ENCODE peak calls at places on chromosomes 12 and 14, in five cellular contexts. One of them, this sample, is unnamed.

GRCh38 chr12:95710386-95710785 is 80.2 kb downstream of the NTN4 start:
- DNase-seq in G401: no peak
- DNase-seq in astrocyte of the spinal cord: no peak
- DNase-seq in EL: no peak
- DNase-seq in stimulated activated CD4-positive, alpha-beta T cell treated with anti-CD3 and anti-CD28 coated beads, TNF-alpha, amount 100 ng/mL, for 1 hour: no peak
- DNase-seq in this sample: no peak

GRCh38 chr12:100185361-100185894 is 15.2 kb upstream of the ACTR6 start:
- DNase-seq in G401: peak
- DNase-seq in astrocyte of the spinal cord: no peak
- DNase-seq in EL: no peak
- DNase-seq in stimulated activated CD4-positive, alpha-beta T cell treated with anti-CD3 and anti-CD28 coated beads, TNF-alpha, amount 100 ng/mL, for 1 hour: no peak
- DNase-seq in this sample: peak

GRCh38 chr12:25553083-25553482 is at the start of gene LMNTD1:
- DNase-seq in G401: no peak
- DNase-seq in astrocyte of the spinal cord: peak
- DNase-seq in EL: peak
- DNase-seq in stimulated activated CD4-positive, alpha-beta T cell treated with anti-CD3 and anti-CD28 coated beads, TNF-alpha, amount 100 ng/mL, for 1 hour: no peak
- DNase-seq in this sample: peak

GRCh38 chr12:72989458-72989947 is 717.3 kb downstream of the TRHDE start:
- DNase-seq in G401: no peak
- DNase-seq in astrocyte of the spinal cord: no peak
- DNase-seq in EL: no peak
- DNase-seq in stimulated activated CD4-positive, alpha-beta T cell treated with anti-CD3 and anti-CD28 coated beads, TNF-alpha, amount 100 ng/mL, for 1 hour: no peak
- DNase-seq in this sample: no peak

GRCh38 chr14:104844306-104845032 is 20.6 kb upstream of the CEP170B start:
- DNase-seq in G401: peak
- DNase-seq in astrocyte of the spinal cord: no peak
- DNase-seq in EL: no peak
- DNase-seq in stimulated activated CD4-positive, alpha-beta T cell treated with anti-CD3 and anti-CD28 coated beads, TNF-alpha, amount 100 ng/mL, for 1 hour: no peak
- DNase-seq in this sample: no peak

GRCh38 chr14:60646202-60646886 is 2.9 kb downstream of the SIX1 start:
- DNase-seq in G401: no peak
- DNase-seq in astrocyte of the spinal cord: peak
- DNase-seq in EL: no peak
- DNase-seq in stimulated activated CD4-positive, alpha-beta T cell treated with anti-CD3 and anti-CD28 coated beads, TNF-alpha, amount 100 ng/mL, for 1 hour: no peak
- DNase-seq in this sample: no peak

GRCh38 chr14:53953828-53954550 is 2.6 kb downstream of the BMP4 start:
- DNase-seq in G401: peak
- DNase-seq in astrocyte of the spinal cord: peak
- DNase-seq in EL: peak
- DNase-seq in stimulated activated CD4-positive, alpha-beta T cell treated with anti-CD3 and anti-CD28 coated beads, TNF-alpha, amount 100 ng/mL, for 1 hour: no peak
- DNase-seq in this sample: peak

GRCh38 chr14:105860615-105861580 is 334.5 kb downstream of the TMEM121 start:
- DNase-seq in G401: no peak
- DNase-seq in astrocyte of the spinal cord: no peak
- DNase-seq in EL: no peak
- DNase-seq in stimulated activated CD4-positive, alpha-beta T cell treated with anti-CD3 and anti-CD28 coated beads, TNF-alpha, amount 100 ng/mL, for 1 hour: no peak
- DNase-seq in this sample: no peak

GRCh38 chr14:96088911-96089310 is 49.7 kb downstream of the C14orf132 start:
- DNase-seq in G401: no peak
- DNase-seq in astrocyte of the spinal cord: no peak
- DNase-seq in EL: no peak
- DNase-seq in stimulated activated CD4-positive, alpha-beta T cell treated with anti-CD3 and anti-CD28 coated beads, TNF-alpha, amount 100 ng/mL, for 1 hour: no peak
- DNase-seq in this sample: no peak

GRCh38 chr14:94157195-94157594 is 16.9 kb upstream of the PPP4R4 start:
- DNase-seq in G401: no peak
- DNase-seq in astrocyte of the spinal cord: no peak
- DNase-seq in EL: no peak
- DNase-seq in stimulated activated CD4-positive, alpha-beta T cell treated with anti-CD3 and anti-CD28 coated beads, TNF-alpha, amount 100 ng/mL, for 1 hour: no peak
- DNase-seq in this sample: no peak

GRCh38 chr14:103662591-103662990 is 33.6 kb downstream of the KLC1 start:
- DNase-seq in G401: no peak
- DNase-seq in astrocyte of the spinal cord: no peak
- DNase-seq in EL: no peak
- DNase-seq in stimulated activated CD4-positive, alpha-beta T cell treated with anti-CD3 and anti-CD28 coated beads, TNF-alpha, amount 100 ng/mL, for 1 hour: no peak
- DNase-seq in this sample: no peak

GRCh38 chr14:105412768-105413541 is 6.7 kb upstream of the MTA1 start:
- DNase-seq in G401: no peak
- DNase-seq in astrocyte of the spinal cord: no peak
- DNase-seq in EL: no peak
- DNase-seq in stimulated activated CD4-positive, alpha-beta T cell treated with anti-CD3 and anti-CD28 coated beads, TNF-alpha, amount 100 ng/mL, for 1 hour: no peak
- DNase-seq in this sample: no peak

GRCh38 chr12:73678335-73678734 is 859.3 kb upstream of the ATXN7L3B start:
- DNase-seq in G401: no peak
- DNase-seq in astrocyte of the spinal cord: no peak
- DNase-seq in EL: no peak
- DNase-seq in stimulated activated CD4-positive, alpha-beta T cell treated with anti-CD3 and anti-CD28 coated beads, TNF-alpha, amount 100 ng/mL, for 1 hour: no peak
- DNase-seq in this sample: no peak

GRCh38 chr12:85191-85666 is 18.7 kb downstream of the IQSEC3 start:
- DNase-seq in G401: peak
- DNase-seq in astrocyte of the spinal cord: no peak
- DNase-seq in EL: no peak
- DNase-seq in stimulated activated CD4-positive, alpha-beta T cell treated with anti-CD3 and anti-CD28 coated beads, TNF-alpha, amount 100 ng/mL, for 1 hour: no peak
- DNase-seq in this sample: no peak

GRCh38 chr12:16599081-16599480 is 6.9 kb downstream of the LMO3 start:
- DNase-seq in G401: no peak
- DNase-seq in astrocyte of the spinal cord: no peak
- DNase-seq in EL: no peak
- DNase-seq in stimulated activated CD4-positive, alpha-beta T cell treated with anti-CD3 and anti-CD28 coated beads, TNF-alpha, amount 100 ng/mL, for 1 hour: no peak
- DNase-seq in this sample: no peak

GRCh38 chr12:92242917-92243316 is 97.3 kb upstream of the BTG1 start:
- DNase-seq in G401: no peak
- DNase-seq in astrocyte of the spinal cord: peak
- DNase-seq in EL: no peak
- DNase-seq in stimulated activated CD4-positive, alpha-beta T cell treated with anti-CD3 and anti-CD28 coated beads, TNF-alpha, amount 100 ng/mL, for 1 hour: no peak
- DNase-seq in this sample: peak

GRCh38 chr12:124454735-124455134 is 112.7 kb downstream of the NCOR2 start:
- DNase-seq in G401: no peak
- DNase-seq in astrocyte of the spinal cord: peak
- DNase-seq in EL: no peak
- DNase-seq in stimulated activated CD4-positive, alpha-beta T cell treated with anti-CD3 and anti-CD28 coated beads, TNF-alpha, amount 100 ng/mL, for 1 hour: no peak
- DNase-seq in this sample: peak

GRCh38 chr12:62191747-62192485 is 68.3 kb upstream of the USP15 start:
- DNase-seq in G401: no peak
- DNase-seq in astrocyte of the spinal cord: no peak
- DNase-seq in EL: peak
- DNase-seq in stimulated activated CD4-positive, alpha-beta T cell treated with anti-CD3 and anti-CD28 coated beads, TNF-alpha, amount 100 ng/mL, for 1 hour: no peak
- DNase-seq in this sample: peak

GRCh38 chr12:107423531-107423930 is 262.1 kb upstream of the PWP1 start:
- DNase-seq in G401: no peak
- DNase-seq in astrocyte of the spinal cord: no peak
- DNase-seq in EL: no peak
- DNase-seq in stimulated activated CD4-positive, alpha-beta T cell treated with anti-CD3 and anti-CD28 coated beads, TNF-alpha, amount 100 ng/mL, for 1 hour: no peak
- DNase-seq in this sample: no peak

GRCh38 chr14:74350944-74351323 is 2.7 kb downstream of the VRTN start:
- DNase-seq in G401: no peak
- DNase-seq in astrocyte of the spinal cord: no peak
- DNase-seq in EL: no peak
- DNase-seq in stimulated activated CD4-positive, alpha-beta T cell treated with anti-CD3 and anti-CD28 coated beads, TNF-alpha, amount 100 ng/mL, for 1 hour: no peak
- DNase-seq in this sample: no peak

GRCh38 chr12:109394891-109395290 is 47.2 kb downstream of the MYO1H start:
- DNase-seq in G401: no peak
- DNase-seq in astrocyte of the spinal cord: no peak
- DNase-seq in EL: no peak
- DNase-seq in stimulated activated CD4-positive, alpha-beta T cell treated with anti-CD3 and anti-CD28 coated beads, TNF-alpha, amount 100 ng/mL, for 1 hour: no peak
- DNase-seq in this sample: no peak

GRCh38 chr12:32240833-32241232 is 134.2 kb downstream of the BICD1 start:
- DNase-seq in G401: no peak
- DNase-seq in astrocyte of the spinal cord: peak
- DNase-seq in EL: peak
- DNase-seq in stimulated activated CD4-positive, alpha-beta T cell treated with anti-CD3 and anti-CD28 coated beads, TNF-alpha, amount 100 ng/mL, for 1 hour: no peak
- DNase-seq in this sample: no peak

GRCh38 chr14:29536886-29537511 is 390.6 kb downstream of the PRKD1 start:
- DNase-seq in G401: no peak
- DNase-seq in astrocyte of the spinal cord: peak
- DNase-seq in EL: peak
- DNase-seq in stimulated activated CD4-positive, alpha-beta T cell treated with anti-CD3 and anti-CD28 coated beads, TNF-alpha, amount 100 ng/mL, for 1 hour: no peak
- DNase-seq in this sample: peak

GRCh38 chr14:65002586-65003210 is 16.0 kb downstream of the FNTB start:
- DNase-seq in G401: no peak
- DNase-seq in astrocyte of the spinal cord: peak
- DNase-seq in EL: peak
- DNase-seq in stimulated activated CD4-positive, alpha-beta T cell treated with anti-CD3 and anti-CD28 coated beads, TNF-alpha, amount 100 ng/mL, for 1 hour: no peak
- DNase-seq in this sample: peak

GRCh38 chr12:111436266-111436665 is 30.5 kb downstream of the SH2B3 start:
- DNase-seq in G401: no peak
- DNase-seq in astrocyte of the spinal cord: no peak
- DNase-seq in EL: no peak
- DNase-seq in stimulated activated CD4-positive, alpha-beta T cell treated with anti-CD3 and anti-CD28 coated beads, TNF-alpha, amount 100 ng/mL, for 1 hour: no peak
- DNase-seq in this sample: no peak

GRCh38 chr14:75578099-75578785 is at the start of gene FLVCR2:
- DNase-seq in G401: peak
- DNase-seq in astrocyte of the spinal cord: peak
- DNase-seq in EL: peak
- DNase-seq in stimulated activated CD4-positive, alpha-beta T cell treated with anti-CD3 and anti-CD28 coated beads, TNF-alpha, amount 100 ng/mL, for 1 hour: peak
- DNase-seq in this sample: peak

GRCh38 chr12:879641-880040 is 69.9 kb downstream of the RAD52 start:
- DNase-seq in G401: no peak
- DNase-seq in astrocyte of the spinal cord: peak
- DNase-seq in EL: peak
- DNase-seq in stimulated activated CD4-positive, alpha-beta T cell treated with anti-CD3 and anti-CD28 coated beads, TNF-alpha, amount 100 ng/mL, for 1 hour: no peak
- DNase-seq in this sample: peak

GRCh38 chr12:32110942-32111341 is 4.3 kb downstream of the BICD1 start:
- DNase-seq in G401: no peak
- DNase-seq in astrocyte of the spinal cord: no peak
- DNase-seq in EL: no peak
- DNase-seq in stimulated activated CD4-positive, alpha-beta T cell treated with anti-CD3 and anti-CD28 coated beads, TNF-alpha, amount 100 ng/mL, for 1 hour: no peak
- DNase-seq in this sample: no peak

GRCh38 chr14:99253890-99254289 is 18.1 kb downstream of the BCL11B start:
- DNase-seq in G401: no peak
- DNase-seq in astrocyte of the spinal cord: no peak
- DNase-seq in EL: no peak
- DNase-seq in stimulated activated CD4-positive, alpha-beta T cell treated with anti-CD3 and anti-CD28 coated beads, TNF-alpha, amount 100 ng/mL, for 1 hour: no peak
- DNase-seq in this sample: no peak

GRCh38 chr12:114916124-114916523 is 232.1 kb upstream of the TBX3 start:
- DNase-seq in G401: no peak
- DNase-seq in astrocyte of the spinal cord: peak
- DNase-seq in EL: peak
- DNase-seq in stimulated activated CD4-positive, alpha-beta T cell treated with anti-CD3 and anti-CD28 coated beads, TNF-alpha, amount 100 ng/mL, for 1 hour: no peak
- DNase-seq in this sample: peak

GRCh38 chr12:52691076-52691764 is 11.0 kb upstream of the KRT1 start:
- DNase-seq in G401: peak
- DNase-seq in astrocyte of the spinal cord: no peak
- DNase-seq in EL: no peak
- DNase-seq in stimulated activated CD4-positive, alpha-beta T cell treated with anti-CD3 and anti-CD28 coated beads, TNF-alpha, amount 100 ng/mL, for 1 hour: peak
- DNase-seq in this sample: peak

GRCh38 chr12:65948320-65949008 is 124.2 kb downstream of the HMGA2 start:
- DNase-seq in G401: peak
- DNase-seq in astrocyte of the spinal cord: peak
- DNase-seq in EL: peak
- DNase-seq in stimulated activated CD4-positive, alpha-beta T cell treated with anti-CD3 and anti-CD28 coated beads, TNF-alpha, amount 100 ng/mL, for 1 hour: no peak
- DNase-seq in this sample: peak

GRCh38 chr14:91078095-91078737 is 17.8 kb upstream of the RPS6KA5 start:
- DNase-seq in G401: no peak
- DNase-seq in astrocyte of the spinal cord: no peak
- DNase-seq in EL: no peak
- DNase-seq in stimulated activated CD4-positive, alpha-beta T cell treated with anti-CD3 and anti-CD28 coated beads, TNF-alpha, amount 100 ng/mL, for 1 hour: no peak
- DNase-seq in this sample: no peak

GRCh38 chr12:104890463-104891096 is 67.5 kb downstream of the SLC41A2 start:
- DNase-seq in G401: no peak
- DNase-seq in astrocyte of the spinal cord: no peak
- DNase-seq in EL: peak
- DNase-seq in stimulated activated CD4-positive, alpha-beta T cell treated with anti-CD3 and anti-CD28 coated beads, TNF-alpha, amount 100 ng/mL, for 1 hour: no peak
- DNase-seq in this sample: no peak

GRCh38 chr12:701896-702539 is 38.8 kb upstream of the NINJ2 start:
- DNase-seq in G401: no peak
- DNase-seq in astrocyte of the spinal cord: no peak
- DNase-seq in EL: no peak
- DNase-seq in stimulated activated CD4-positive, alpha-beta T cell treated with anti-CD3 and anti-CD28 coated beads, TNF-alpha, amount 100 ng/mL, for 1 hour: no peak
- DNase-seq in this sample: no peak

GRCh38 chr12:125329239-125330238 is 264.3 kb downstream of the AACS start:
- DNase-seq in G401: no peak
- DNase-seq in astrocyte of the spinal cord: no peak
- DNase-seq in EL: no peak
- DNase-seq in stimulated activated CD4-positive, alpha-beta T cell treated with anti-CD3 and anti-CD28 coated beads, TNF-alpha, amount 100 ng/mL, for 1 hour: no peak
- DNase-seq in this sample: no peak

GRCh38 chr14:76257111-76257803 is 105.5 kb downstream of the GPATCH2L start:
- DNase-seq in G401: no peak
- DNase-seq in astrocyte of the spinal cord: peak
- DNase-seq in EL: no peak
- DNase-seq in stimulated activated CD4-positive, alpha-beta T cell treated with anti-CD3 and anti-CD28 coated beads, TNF-alpha, amount 100 ng/mL, for 1 hour: no peak
- DNase-seq in this sample: peak

GRCh38 chr12:49331360-49332222 is 5.4 kb downstream of the C1QL4 start:
- DNase-seq in G401: peak
- DNase-seq in astrocyte of the spinal cord: peak
- DNase-seq in EL: peak
- DNase-seq in stimulated activated CD4-positive, alpha-beta T cell treated with anti-CD3 and anti-CD28 coated beads, TNF-alpha, amount 100 ng/mL, for 1 hour: no peak
- DNase-seq in this sample: peak